ENCODE peak calls at places on chromosomes 3 and 15, in five cellular contexts. Q is hypothalamus; G is activated CD8-positive, alpha-beta memory T cell treated with anti-CD3 and anti-CD28 coated beads, Interleukin-2, amount 50 U/mL, for 48 hours; V is mesenteric fat pad; Z is renal cortical epithelial cell. N is an unnamed sample.
A peak's percentile ranks its signal among the peaks of the same experiment; 100 is the strongest.

GRCh38 chr3:180646187-180646790 is 33.0 kb downstream of the CCDC39 start:
- DNase-seq in Q (no peak), G (no peak), V (no peak), Z (peak; percentile 14), N (no peak)

GRCh38 chr3:104392327-104392726 is 974.4 kb upstream of the ALCAM start:
- DNase-seq in Q (no peak), G (no peak), V (no peak), Z (no peak), N (no peak)

GRCh38 chr3:39577541-39577940 is 110.1 kb downstream of the MOBP start:
- DNase-seq in Q (no peak), G (no peak), V (no peak), Z (no peak), N (peak; percentile 49)

GRCh38 chr3:50237754-50238548 is 1.9 kb downstream of the GNAI2 start:
- DNase-seq in Q (peak; percentile 46), G (peak; percentile 89), V (peak; percentile 94), Z (peak; percentile 66), N (peak; percentile 73)

GRCh38 chr15:31740203-31740602 is 290.1 kb upstream of the CHRNA7 start:
- DNase-seq in Q (peak; percentile 8), G (no peak), V (no peak), Z (no peak), N (no peak)

GRCh38 chr3:127711021-127711420 is 38.3 kb downstream of the ABTB1 start:
- DNase-seq in Q (no peak), G (no peak), V (peak; percentile 62), Z (no peak), N (peak; percentile 32)

GRCh38 chr3:38581774-38582173 is 67.7 kb downstream of the SCN5A start:
- DNase-seq in Q (no peak), G (peak; percentile 34), V (peak; percentile 83), Z (no peak), N (peak; percentile 20)

GRCh38 chr3:196222876-196223595 is 6.7 kb downstream of the SLC51A start:
- DNase-seq in Q (no peak), G (no peak), V (no peak), Z (no peak), N (no peak)

GRCh38 chr3:148790841-148791240 is 36.8 kb upstream of the CPB1 start:
- DNase-seq in Q (peak; percentile 45), G (no peak), V (no peak), Z (peak; percentile 85), N (no peak)

GRCh38 chr15:42102646-42103235 is 8.4 kb upstream of the PLA2G4D start:
- DNase-seq in Q (no peak), G (no peak), V (no peak), Z (peak; percentile 88), N (no peak)

GRCh38 chr3:30502051-30502741 is 104.2 kb upstream of the TGFBR2 start:
- DNase-seq in Q (no peak), G (no peak), V (no peak), Z (no peak), N (no peak)

GRCh38 chr15:61083781-61084134 is 145.3 kb downstream of the RORA start:
- DNase-seq in Q (no peak), G (no peak), V (no peak), Z (no peak), N (no peak)

GRCh38 chr3:154921351-154921750 is 158.8 kb upstream of the MME start:
- DNase-seq in Q (no peak), G (no peak), V (no peak), Z (no peak), N (no peak)

GRCh38 chr3:52313774-52314188 is 2.3 kb upstream of the DNAH1 start:
- DNase-seq in Q (no peak), G (no peak), V (no peak), Z (peak; percentile 66), N (no peak)

GRCh38 chr3:190591080-190591479 is 77.2 kb downstream of the IL1RAP start:
- DNase-seq in Q (no peak), G (no peak), V (no peak), Z (no peak), N (no peak)

GRCh38 chr3:151085889-151086483 is 522 bp downstream of the MED12L start:
- DNase-seq in Q (no peak), G (peak; percentile 60), V (no peak), Z (no peak), N (peak; percentile 79)

GRCh38 chr15:63381301-63382192 is at the start of gene CA12:
- DNase-seq in Q (no peak), G (no peak), V (no peak), Z (peak; percentile 43), N (peak; percentile 66)

GRCh38 chr3:190059242-190059590 is 61.5 kb downstream of the P3H2 start:
- DNase-seq in Q (no peak), G (no peak), V (no peak), Z (no peak), N (no peak)

GRCh38 chr3:133489466-133490085 is 83.9 kb upstream of the CDV3 start:
- DNase-seq in Q (no peak), G (no peak), V (no peak), Z (peak; percentile 48), N (no peak)

GRCh38 chr3:113096158-113096893 is 105.5 kb downstream of the GTPBP8 start:
- DNase-seq in Q (no peak), G (no peak), V (no peak), Z (peak; percentile 50), N (no peak)

GRCh38 chr3:87082806-87083440 is 92.0 kb upstream of the VGLL3 start:
- DNase-seq in Q (peak; percentile 1), G (no peak), V (no peak), Z (peak; percentile 66), N (no peak)

GRCh38 chr3:125010393-125010792 is 45.4 kb downstream of the HEG1 start:
- DNase-seq in Q (no peak), G (no peak), V (no peak), Z (no peak), N (no peak)